ENCODE peak calls at places on chromosomes 5 and 9, in five cellular contexts. One of them, this sample, is unnamed.

GRCh38 chr9:98455957-98456621 is 200.6 kb upstream of the TBC1D2 start:
- DNase-seq in GM12878: no peak
- DNase-seq in A549: no peak
- DNase-seq in IMR-90: peak
- DNase-seq in K562: no peak
- DNase-seq in this sample: no peak

GRCh38 chr9:37926737-37927590 is 23.0 kb upstream of the SLC25A51 start:
- DNase-seq in GM12878: no peak
- DNase-seq in A549: no peak
- DNase-seq in IMR-90: no peak
- DNase-seq in K562: no peak
- DNase-seq in this sample: no peak

GRCh38 chr5:78647838-78648358 is 674 bp downstream of the LHFPL2 start:
- DNase-seq in GM12878: no peak
- DNase-seq in A549: peak
- DNase-seq in IMR-90: peak
- DNase-seq in K562: no peak
- DNase-seq in this sample: no peak

GRCh38 chr9:110975278-110975677 is 63.0 kb downstream of the LPAR1 start:
- DNase-seq in GM12878: no peak
- DNase-seq in A549: no peak
- DNase-seq in IMR-90: no peak
- DNase-seq in K562: no peak
- DNase-seq in this sample: no peak

GRCh38 chr9:116020146-116020545 is 133.4 kb upstream of the PAPPA start:
- DNase-seq in GM12878: no peak
- DNase-seq in A549: no peak
- DNase-seq in IMR-90: no peak
- DNase-seq in K562: no peak
- DNase-seq in this sample: no peak

GRCh38 chr9:4828776-4829175 is 36.0 kb downstream of the RCL1 start:
- DNase-seq in GM12878: no peak
- DNase-seq in A549: no peak
- DNase-seq in IMR-90: peak
- DNase-seq in K562: no peak
- DNase-seq in this sample: no peak

GRCh38 chr9:93247892-93248291 is 64.0 kb downstream of the WNK2 start:
- DNase-seq in GM12878: no peak
- DNase-seq in A549: no peak
- DNase-seq in IMR-90: no peak
- DNase-seq in K562: no peak
- DNase-seq in this sample: no peak

GRCh38 chr5:142697356-142697807 is 11.5 kb upstream of the FGF1 start:
- DNase-seq in GM12878: no peak
- DNase-seq in A549: no peak
- DNase-seq in IMR-90: peak
- DNase-seq in K562: no peak
- DNase-seq in this sample: no peak

GRCh38 chr5:84227221-84227620 is 157.5 kb downstream of the EDIL3 start:
- DNase-seq in GM12878: no peak
- DNase-seq in A549: no peak
- DNase-seq in IMR-90: peak
- DNase-seq in K562: no peak
- DNase-seq in this sample: no peak

GRCh38 chr9:85959955-85960354 is 19.0 kb downstream of the NAA35 start:
- DNase-seq in GM12878: no peak
- DNase-seq in A549: no peak
- DNase-seq in IMR-90: no peak
- DNase-seq in K562: no peak
- DNase-seq in this sample: no peak

GRCh38 chr9:85964949-85965348 is 24.0 kb downstream of the NAA35 start:
- DNase-seq in GM12878: no peak
- DNase-seq in A549: no peak
- DNase-seq in IMR-90: no peak
- DNase-seq in K562: no peak
- DNase-seq in this sample: no peak

GRCh38 chr9:85964526-85964925 is 23.6 kb downstream of the NAA35 start:
- DNase-seq in GM12878: no peak
- DNase-seq in A549: no peak
- DNase-seq in IMR-90: no peak
- DNase-seq in K562: no peak
- DNase-seq in this sample: no peak

DNA sequence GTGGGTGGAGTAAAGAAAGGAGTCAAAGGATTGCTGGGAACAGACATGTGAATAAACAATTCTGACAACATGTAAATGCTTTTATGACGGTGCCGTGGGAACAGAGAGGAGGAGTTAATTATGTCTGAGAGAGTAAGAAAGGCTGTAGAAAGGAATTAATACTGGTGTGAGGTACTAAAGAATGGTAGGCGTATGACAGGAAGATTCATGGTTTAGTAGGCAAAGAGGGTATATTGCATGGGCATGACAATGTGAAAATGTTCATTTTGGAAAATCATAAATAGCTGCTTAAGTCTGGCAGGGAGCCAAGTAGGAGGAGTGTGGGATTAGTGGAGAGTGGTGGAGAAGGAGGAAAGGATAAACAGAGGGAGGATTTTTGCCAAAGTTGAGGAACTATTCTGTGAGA is 19.7 kb downstream of the NAA35 start:
- DNase-seq in GM12878: no peak
- DNase-seq in A549: no peak
- DNase-seq in IMR-90: peak
- DNase-seq in K562: peak
- DNase-seq in this sample: no peak
- TF ChIP-seq RCOR1 in GM12878: no peak
- TF ChIP-seq RCOR1 in A549: no peak
- TF ChIP-seq RCOR1 in IMR-90: no peak
- TF ChIP-seq RCOR1 in K562: no peak
- TF ChIP-seq RCOR1 in this sample: no peak

DNA sequence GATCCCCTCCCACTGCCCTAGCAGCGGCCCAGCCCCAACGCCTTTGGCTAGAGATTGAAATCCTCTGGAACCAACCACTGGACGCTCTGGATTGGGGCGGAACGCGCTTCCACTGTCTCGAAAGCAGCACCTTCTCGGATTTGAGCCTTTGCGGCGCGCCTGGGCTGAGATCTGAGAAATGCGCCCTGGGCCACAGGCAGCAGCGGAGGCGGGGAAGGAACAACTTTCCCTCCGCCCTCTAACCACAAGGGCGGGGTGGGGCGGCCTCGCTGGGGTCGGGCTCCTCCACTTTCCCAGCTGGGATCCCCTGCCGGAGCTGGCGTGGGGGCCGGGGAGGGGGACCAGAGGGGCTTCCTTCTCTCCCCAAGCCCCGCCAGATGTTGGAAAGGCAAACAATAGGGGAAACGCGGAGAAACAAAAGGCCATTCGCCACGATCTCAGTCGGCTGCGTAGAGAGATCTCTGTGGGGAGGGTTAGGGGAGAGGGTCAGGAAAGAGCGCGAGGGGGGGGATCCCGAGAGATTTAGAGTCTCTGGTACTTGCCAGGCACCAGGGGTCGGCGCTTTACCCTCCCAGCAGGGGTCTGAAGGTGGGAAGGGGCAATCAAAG is 1.2 kb downstream of the MOB3B start:
- DNase-seq in GM12878: no peak
- DNase-seq in A549: no peak
- DNase-seq in IMR-90: peak
- DNase-seq in K562: peak
- DNase-seq in this sample: no peak
- TF ChIP-seq RCOR1 in GM12878: no peak
- TF ChIP-seq RCOR1 in A549: no peak
- TF ChIP-seq RCOR1 in IMR-90: no peak
- TF ChIP-seq RCOR1 in K562: no peak
- TF ChIP-seq RCOR1 in this sample: no peak

GRCh38 chr9:114756920-114757319 is 48.9 kb downstream of the TNFSF15 start:
- DNase-seq in GM12878: no peak
- DNase-seq in A549: no peak
- DNase-seq in IMR-90: no peak
- DNase-seq in K562: no peak
- DNase-seq in this sample: no peak

GRCh38 chr9:114757984-114758383 is 47.9 kb downstream of the TNFSF15 start:
- DNase-seq in GM12878: no peak
- DNase-seq in A549: no peak
- DNase-seq in IMR-90: no peak
- DNase-seq in K562: no peak
- DNase-seq in this sample: no peak

GRCh38 chr9:114759512-114759911 is 46.3 kb downstream of the TNFSF15 start:
- DNase-seq in GM12878: no peak
- DNase-seq in A549: no peak
- DNase-seq in IMR-90: no peak
- DNase-seq in K562: no peak
- DNase-seq in this sample: no peak

GRCh38 chr9:114757395-114757794 is 48.4 kb downstream of the TNFSF15 start:
- DNase-seq in GM12878: no peak
- DNase-seq in A549: no peak
- DNase-seq in IMR-90: no peak
- DNase-seq in K562: no peak
- DNase-seq in this sample: no peak

DNA sequence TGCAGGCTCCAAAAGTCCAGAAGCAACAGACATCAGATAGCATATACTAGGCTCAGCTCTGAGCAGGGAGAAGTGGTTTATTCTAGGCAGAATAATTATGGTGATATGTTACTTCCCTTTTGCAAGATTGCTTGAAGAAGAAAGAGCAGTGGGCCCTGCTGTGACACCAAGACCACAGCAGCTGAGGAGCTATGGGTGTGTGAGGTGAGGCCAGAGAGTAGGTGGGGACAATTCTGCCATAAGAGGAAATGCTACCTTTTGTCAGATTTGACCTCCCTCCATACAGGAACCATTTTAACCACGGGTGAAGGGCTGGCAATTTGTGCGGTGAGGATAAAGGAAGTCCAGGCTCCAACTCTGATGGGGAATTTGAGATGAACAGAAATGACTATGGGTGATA is 51.3 kb downstream of the TNFSF15 start:
- DNase-seq in GM12878: no peak
- DNase-seq in A549: no peak
- DNase-seq in IMR-90: no peak
- DNase-seq in K562: no peak
- DNase-seq in this sample: no peak
- TF ChIP-seq RCOR1 in GM12878: no peak
- TF ChIP-seq RCOR1 in A549: no peak
- TF ChIP-seq RCOR1 in IMR-90: no peak
- TF ChIP-seq RCOR1 in K562: no peak
- TF ChIP-seq RCOR1 in this sample: no peak

GRCh38 chr9:137757613-137758029 is 120.0 kb upstream of the CACNA1B start:
- DNase-seq in GM12878: peak
- DNase-seq in A549: no peak
- DNase-seq in IMR-90: peak
- DNase-seq in K562: no peak
- DNase-seq in this sample: no peak
- TF ChIP-seq RCOR1 in GM12878: no peak
- TF ChIP-seq RCOR1 in A549: no peak
- TF ChIP-seq RCOR1 in IMR-90: no peak
- TF ChIP-seq RCOR1 in K562: no peak
- TF ChIP-seq RCOR1 in this sample: no peak

GRCh38 chr5:117604845-117605244 is 1030.2 kb upstream of the SEMA6A start:
- DNase-seq in GM12878: no peak
- DNase-seq in A549: no peak
- DNase-seq in IMR-90: peak
- DNase-seq in K562: no peak
- DNase-seq in this sample: no peak
- TF ChIP-seq RCOR1 in GM12878: no peak
- TF ChIP-seq RCOR1 in A549: no peak
- TF ChIP-seq RCOR1 in IMR-90: no peak
- TF ChIP-seq RCOR1 in K562: no peak
- TF ChIP-seq RCOR1 in this sample: no peak

GRCh38 chr9:73643379-73644013 is 491.8 kb downstream of the ANXA1 start:
- DNase-seq in GM12878: no peak
- DNase-seq in A549: peak
- DNase-seq in IMR-90: no peak
- DNase-seq in K562: no peak
- DNase-seq in this sample: no peak
- TF ChIP-seq RCOR1 in GM12878: no peak
- TF ChIP-seq RCOR1 in A549: no peak
- TF ChIP-seq RCOR1 in IMR-90: no peak
- TF ChIP-seq RCOR1 in K562: no peak
- TF ChIP-seq RCOR1 in this sample: no peak

DNA sequence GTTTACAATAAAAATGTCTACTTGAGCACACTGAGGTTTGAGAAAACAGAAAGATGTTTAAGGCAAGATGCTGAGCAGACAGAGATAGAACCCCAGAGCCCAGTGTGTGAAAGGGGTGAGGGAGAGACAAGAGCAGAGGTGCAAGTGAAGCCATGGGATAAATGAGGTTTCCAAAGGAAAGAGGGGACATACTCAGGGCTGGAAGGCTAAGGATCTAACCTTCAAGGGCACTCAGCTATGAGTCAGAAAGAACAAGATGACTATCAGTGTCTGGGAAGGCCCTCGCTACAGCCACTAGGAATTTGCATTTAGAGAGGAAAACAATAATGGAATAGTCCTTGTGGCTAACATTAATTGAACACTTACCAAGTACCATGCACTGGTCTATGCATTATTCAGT is 113.7 kb downstream of the HTR4 start:
- DNase-seq in GM12878: no peak
- DNase-seq in A549: no peak
- DNase-seq in IMR-90: no peak
- DNase-seq in K562: peak
- DNase-seq in this sample: no peak
- TF ChIP-seq RCOR1 in GM12878: no peak
- TF ChIP-seq RCOR1 in A549: no peak
- TF ChIP-seq RCOR1 in IMR-90: no peak
- TF ChIP-seq RCOR1 in K562: no peak
- TF ChIP-seq RCOR1 in this sample: no peak